ENCODE peak calls at places on chromosomes 1 and 21, in five cellular contexts. V is cardiac fibroblast; B is tibial nerve; I is glutamatergic neuron; F is CD4-positive, alpha-beta T cell. C is an unnamed sample.

GRCh38 chr1:160006312-160006940 is 25.4 kb downstream of the PIGM start:
- DNase-seq in V (peak), B (peak), F (peak), I (peak), C (peak)

GRCh38 chr1:154992721-154993571 is 440 bp upstream of the LENEP start:
- DNase-seq in B (no peak), I (no peak), F (no peak), V (peak), C (peak)

GRCh38 chr1:43284711-43285110 is 670 bp downstream of the C1orf210 start:
- DNase-seq in V (no peak), B (no peak), F (no peak), I (no peak), C (no peak)

GRCh38 chr1:64195089-64195410 is 8.4 kb upstream of the UBE2U start:
- DNase-seq in I (no peak), B (no peak), V (no peak), F (no peak), C (no peak)

GRCh38 chr1:228287541-228288425 is 79.9 kb downstream of the OBSCN start:
- DNase-seq in V (no peak), F (no peak), B (no peak), I (no peak), C (no peak)

GRCh38 chr1:154999651-155000474 is 2.7 kb upstream of the ZBTB7B start:
- DNase-seq in B (no peak), V (no peak), I (no peak), F (no peak), C (no peak)

GRCh38 chr1:178644308-178645120 is 80.5 kb upstream of the RALGPS2 start:
- DNase-seq in F (no peak), V (peak), I (peak), B (no peak), C (no peak)

GRCh38 chr1:51433269-51433971 is 85.6 kb downstream of the EPS15 start:
- DNase-seq in I (no peak), F (no peak), B (no peak), V (peak), C (no peak)

GRCh38 chr1:6208723-6209660 is 3.1 kb downstream of the RNF207 start:
- DNase-seq in F (no peak), V (peak), I (peak), B (no peak), C (peak)

GRCh38 chr1:21507511-21508270 is 1.5 kb upstream of the ALPL start:
- DNase-seq in B (no peak), F (no peak), I (no peak), V (no peak), C (no peak)
- TF ChIP-seq CTCF in B (no peak), F (no peak), I (no peak), V (no peak), C (no peak)

DNA sequence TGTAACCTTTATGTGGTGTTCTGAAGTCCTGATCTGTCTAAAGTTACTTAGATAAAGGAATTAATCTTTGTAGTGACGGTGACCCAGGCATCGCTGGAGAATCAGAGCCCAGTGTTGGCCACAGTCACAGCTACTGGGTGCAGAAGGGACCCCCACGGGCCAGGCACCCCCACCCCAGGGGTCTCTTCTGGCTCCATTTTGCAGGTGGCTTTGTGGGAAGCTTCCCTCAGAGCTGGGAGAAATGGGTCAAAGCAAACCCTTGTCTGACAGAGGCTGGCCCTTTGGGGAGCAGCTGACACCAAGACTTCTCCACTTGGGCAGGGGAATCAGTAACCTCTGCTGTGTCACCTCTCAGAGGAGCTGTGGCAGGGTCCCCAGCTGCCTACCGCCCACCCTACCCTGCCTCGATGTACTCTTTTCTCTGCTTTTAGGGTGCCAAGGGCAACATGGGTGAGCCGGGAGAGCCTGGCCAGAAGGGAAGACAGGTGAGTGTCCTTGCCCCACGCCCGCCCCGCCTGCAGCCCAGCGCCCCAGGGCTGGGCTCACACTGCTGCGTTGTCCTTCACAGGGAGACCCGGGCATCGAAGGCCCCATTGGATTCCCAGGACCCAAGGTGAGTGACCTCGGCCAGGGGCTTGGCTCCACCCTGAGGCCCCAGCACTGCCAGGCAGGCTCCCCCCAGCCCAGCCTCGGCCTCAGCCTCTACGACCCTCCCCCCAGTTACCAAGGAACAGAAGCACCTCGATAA is 17.7 kb downstream of the COL6A2 start:
- DNase-seq in F (no peak), B (peak), I (no peak), V (no peak), C (peak)
- TF ChIP-seq CTCF in F (no peak), B (no peak), I (no peak), V (no peak), C (no peak)

GRCh38 chr1:231642600-231643332 is 16.2 kb downstream of the DISC1 start:
- DNase-seq in B (no peak), I (no peak), F (no peak), V (no peak), C (no peak)
- TF ChIP-seq CTCF in B (no peak), I (no peak), F (no peak), V (no peak), C (no peak)

DNA sequence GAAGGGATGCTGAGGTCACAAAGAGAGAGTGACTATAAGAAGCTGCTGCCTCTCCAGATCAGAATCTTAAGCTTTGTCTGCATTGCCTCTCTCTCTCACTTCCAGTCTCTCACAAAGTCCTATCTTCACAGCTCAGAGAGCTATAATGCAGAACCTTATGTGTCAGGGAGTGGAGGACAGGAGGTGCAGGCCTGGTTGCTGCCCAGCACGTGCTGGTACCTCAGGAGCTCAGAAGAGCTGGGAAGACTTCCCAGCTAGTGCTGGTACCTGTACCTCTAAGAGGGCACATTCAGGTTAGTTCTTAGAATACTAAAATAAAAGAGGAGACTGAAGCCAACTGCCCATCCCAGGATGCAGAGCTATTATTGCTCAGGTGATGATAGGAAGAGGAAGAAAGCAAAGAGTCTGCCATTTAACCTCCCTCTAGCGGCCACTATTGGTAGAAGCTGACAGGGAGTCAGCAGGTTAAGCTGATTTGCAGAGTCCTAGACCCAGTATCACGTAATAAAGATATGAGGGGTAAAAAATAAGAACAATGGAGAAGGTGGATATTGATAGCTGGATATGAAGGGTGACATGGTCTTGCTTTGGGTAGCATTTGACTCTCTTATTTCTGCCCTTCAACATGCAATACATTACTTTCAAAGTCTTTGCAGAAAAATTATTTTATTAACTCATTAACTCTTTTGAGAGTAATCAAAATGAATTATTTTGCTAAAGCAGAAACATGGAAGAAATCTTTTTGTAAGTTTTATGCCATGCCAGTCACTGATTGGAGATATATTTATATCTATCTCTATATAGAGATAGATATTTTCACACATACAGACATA is 138.1 kb upstream of the HMCN1 start:
- DNase-seq in V (peak), F (peak), I (peak), B (no peak), C (peak)
- TF ChIP-seq CTCF in V (peak), F (peak), I (peak), B (peak), C (peak)

GRCh38 chr21:31420988-31421387 is 76.9 kb upstream of the TIAM1 start:
- DNase-seq in I (no peak), B (no peak), V (no peak), F (no peak), C (no peak)

GRCh38 chr21:31425158-31425557 is 81.1 kb upstream of the TIAM1 start:
- DNase-seq in F (no peak), I (no peak), V (no peak), B (no peak), C (no peak)

GRCh38 chr21:31418355-31419001 is 74.4 kb upstream of the TIAM1 start:
- DNase-seq in I (no peak), F (no peak), B (no peak), V (no peak), C (no peak)

GRCh38 chr21:31416465-31416864 is 72.4 kb upstream of the TIAM1 start:
- DNase-seq in B (no peak), V (peak), I (no peak), F (no peak), C (no peak)

GRCh38 chr21:31420354-31420753 is 76.3 kb upstream of the TIAM1 start:
- DNase-seq in I (no peak), F (no peak), B (no peak), V (no peak), C (no peak)
- TF ChIP-seq CTCF in I (no peak), F (no peak), B (no peak), V (no peak), C (no peak)

GRCh38 chr1:44609412-44609767 is 64.9 kb downstream of the TMEM53 start:
- DNase-seq in F (peak), I (peak), V (peak), B (no peak), C (peak)
- TF ChIP-seq CTCF in F (peak), I (peak), V (peak), B (no peak), C (peak)

GRCh38 chr1:54928327-54928726 is 41.3 kb upstream of the DHCR24 start:
- DNase-seq in B (no peak), V (no peak), F (no peak), I (no peak), C (no peak)
- TF ChIP-seq CTCF in B (no peak), V (no peak), F (no peak), I (no peak), C (no peak)

DNA sequence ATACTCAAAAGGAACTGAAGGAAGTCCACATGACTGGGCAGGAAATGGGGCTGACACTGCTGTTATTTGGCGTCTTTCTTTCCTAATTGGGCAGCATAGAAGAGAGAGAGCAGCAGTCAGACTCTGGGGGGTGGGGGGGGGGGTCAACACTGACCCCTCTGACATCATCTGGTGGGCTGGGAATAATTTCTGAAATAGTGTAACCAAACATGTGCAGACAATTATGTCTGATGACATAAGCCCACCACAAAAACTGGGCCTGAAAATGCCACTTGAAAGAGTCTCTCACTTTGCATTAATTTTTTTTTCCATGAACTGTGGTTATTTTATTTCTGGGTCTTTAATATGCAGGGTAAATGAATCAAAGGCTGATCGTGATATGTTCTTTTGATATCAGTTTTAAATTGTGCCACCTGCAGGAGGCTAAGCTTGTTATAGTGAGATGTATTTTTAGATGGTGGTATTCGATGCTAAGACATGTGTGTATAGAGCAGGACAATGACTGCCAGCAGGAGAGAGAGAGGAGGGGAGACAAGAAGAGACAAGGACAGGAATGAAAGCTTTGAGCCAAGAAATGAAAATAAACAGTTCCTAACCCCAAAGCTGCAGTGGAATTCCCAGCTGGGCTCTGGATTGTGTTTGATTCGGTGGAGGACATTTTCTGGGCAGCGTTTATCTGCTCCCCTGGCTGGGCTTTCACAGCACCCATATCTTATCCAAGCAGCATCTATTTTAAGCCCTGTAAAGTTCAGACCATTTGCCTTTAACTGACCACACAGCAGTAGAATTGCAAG is 264.7 kb downstream of the PBX1 start:
- DNase-seq in V (no peak), B (no peak), I (no peak), F (no peak), C (no peak)
- TF ChIP-seq CTCF in V (no peak), B (no peak), I (no peak), F (no peak), C (no peak)

DNA sequence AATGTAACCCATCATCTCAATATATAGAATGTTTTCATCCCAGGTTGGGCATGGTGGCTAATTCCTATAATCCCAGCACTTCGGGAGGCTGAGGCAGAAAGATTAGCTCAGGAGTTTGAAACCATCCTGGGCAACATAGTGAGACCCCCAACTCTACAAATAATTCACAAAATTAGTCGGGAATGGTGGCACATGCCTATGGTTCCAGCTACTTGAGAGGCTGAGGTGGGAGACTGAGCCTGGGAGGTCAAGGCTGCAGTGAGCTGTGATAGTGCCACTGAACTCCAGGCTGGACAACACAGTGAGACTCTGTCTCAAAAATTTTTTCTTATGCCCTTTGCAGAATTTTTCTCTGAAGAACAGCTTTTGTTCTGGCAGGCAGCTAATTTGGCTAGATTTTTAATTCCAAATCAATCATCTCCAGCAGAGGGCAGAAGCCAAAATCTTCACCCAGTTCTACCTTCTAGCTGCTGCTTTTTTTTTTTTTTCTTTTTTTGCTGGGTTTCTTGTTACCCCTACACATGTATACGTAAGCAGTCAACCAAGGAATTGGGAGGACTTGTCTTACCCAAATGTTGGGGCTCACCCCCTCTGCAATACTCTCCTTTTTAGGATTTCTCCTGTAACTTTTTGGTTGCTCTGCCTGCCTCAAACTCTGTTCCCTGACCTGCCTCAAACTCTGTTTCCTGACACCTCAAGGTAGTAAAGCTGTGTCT is 2.7 kb upstream of the RAD54L start:
- DNase-seq in V (peak), I (no peak), F (no peak), B (no peak), C (no peak)
- TF ChIP-seq CTCF in V (peak), I (peak), F (peak), B (no peak), C (peak)